ENCODE peak calls at places on chromosomes 2 and 18, in six cellular contexts. Z is K562, D is HepG2, N is H1, P is SK-N-SH, Q is GM12878. E is an unnamed sample.

GRCh38 chr2:182038579-182038978 is 52.9 kb downstream of the PPP1R1C start:
- DNase-seq in Q (no peak), N (no peak), Z (no peak), D (no peak), P (no peak), E (no peak)

GRCh38 chr18:44943201-44943881 is 262.7 kb downstream of the SETBP1 start:
- DNase-seq in Z (no peak), N (peak; percentile 39), D (no peak), Q (no peak), P (no peak), E (no peak)

GRCh38 chr18:22564036-22564435 is 146.3 kb upstream of the CTAGE1 start:
- DNase-seq in N (no peak), Q (no peak), Z (no peak), D (no peak), P (no peak), E (no peak)

GRCh38 chr2:238950551-238950950 is 102.7 kb downstream of the TWIST2 start:
- DNase-seq in Q (no peak), D (no peak), Z (no peak), N (no peak), P (no peak), E (no peak)

GRCh38 chr2:235358981-235359471 is 134.8 kb upstream of the AGAP1 start:
- DNase-seq in Q (no peak), P (no peak), D (no peak), Z (no peak), N (no peak), E (no peak)

GRCh38 chr2:106876699-106877098 is 9.3 kb downstream of the ST6GAL2 start:
- DNase-seq in Q (no peak), Z (no peak), P (no peak), N (no peak), D (no peak), E (no peak)

GRCh38 chr2:205527801-205528200 is 154.5 kb upstream of the NRP2 start:
- DNase-seq in Q (no peak), P (no peak), Z (no peak), N (no peak), D (no peak), E (no peak)

GRCh38 chr2:206993512-206993911 is 54.2 kb downstream of the CPO start:
- DNase-seq in P (no peak), Q (no peak), N (no peak), D (no peak), Z (no peak), E (no peak)

GRCh38 chr2:160752475-160753330 is 259.1 kb upstream of the RBMS1 start:
- DNase-seq in D (no peak), Z (no peak), P (no peak), Q (no peak), N (no peak), E (no peak)

GRCh38 chr2:949894-950626 is 589 bp upstream of the SNTG2 start:
- DNase-seq in P (peak; percentile 72), D (no peak), Z (no peak), Q (no peak), N (no peak), E (no peak)

GRCh38 chr18:80202264-80202998 is 44.9 kb downstream of the PARD6G start:
- DNase-seq in N (no peak), Z (no peak), D (no peak), P (no peak), Q (peak; percentile 75), E (no peak)

GRCh38 chr2:59899692-59900091 is 653.8 kb downstream of the BCL11A start:
- DNase-seq in N (no peak), D (no peak), P (no peak), Q (no peak), Z (no peak), E (no peak)

GRCh38 chr18:30970201-30970816 is 72.2 kb downstream of the DSC3 start:
- DNase-seq in P (no peak), Q (no peak), Z (no peak), D (peak; percentile 31), N (no peak), E (peak; percentile 28)
- TF ChIP-seq GABPA in P (no peak), Q (no peak), Z (no peak), D (no peak), N (no peak), E (no peak)

GRCh38 chr2:136216073-136216472 is 98.1 kb upstream of the CXCR4 start:
- DNase-seq in D (no peak), N (no peak), Z (no peak), P (no peak), Q (no peak), E (peak; percentile 87)
- TF ChIP-seq GABPA in D (no peak), N (no peak), Z (no peak), P (no peak), Q (no peak), E (no peak)

GRCh38 chr2:241063093-241063551 is 39.0 kb downstream of the MTERF4 start:
- DNase-seq in N (no peak), Q (no peak), Z (no peak), D (no peak), P (peak; percentile 24), E (no peak)

GRCh38 chr2:241064802-241065354 is 37.2 kb downstream of the MTERF4 start:
- DNase-seq in Q (no peak), P (no peak), D (no peak), N (no peak), Z (no peak), E (no peak)

GRCh38 chr2:241065355-241065803 is 36.7 kb downstream of the MTERF4 start:
- DNase-seq in Q (no peak), P (peak; percentile 24), N (no peak), Z (peak; percentile 27), D (no peak), E (no peak)

GRCh38 chr2:241063587-241063986 is 38.5 kb downstream of the MTERF4 start:
- DNase-seq in P (peak; percentile 56), D (no peak), Z (no peak), N (no peak), Q (no peak), E (no peak)

DNA sequence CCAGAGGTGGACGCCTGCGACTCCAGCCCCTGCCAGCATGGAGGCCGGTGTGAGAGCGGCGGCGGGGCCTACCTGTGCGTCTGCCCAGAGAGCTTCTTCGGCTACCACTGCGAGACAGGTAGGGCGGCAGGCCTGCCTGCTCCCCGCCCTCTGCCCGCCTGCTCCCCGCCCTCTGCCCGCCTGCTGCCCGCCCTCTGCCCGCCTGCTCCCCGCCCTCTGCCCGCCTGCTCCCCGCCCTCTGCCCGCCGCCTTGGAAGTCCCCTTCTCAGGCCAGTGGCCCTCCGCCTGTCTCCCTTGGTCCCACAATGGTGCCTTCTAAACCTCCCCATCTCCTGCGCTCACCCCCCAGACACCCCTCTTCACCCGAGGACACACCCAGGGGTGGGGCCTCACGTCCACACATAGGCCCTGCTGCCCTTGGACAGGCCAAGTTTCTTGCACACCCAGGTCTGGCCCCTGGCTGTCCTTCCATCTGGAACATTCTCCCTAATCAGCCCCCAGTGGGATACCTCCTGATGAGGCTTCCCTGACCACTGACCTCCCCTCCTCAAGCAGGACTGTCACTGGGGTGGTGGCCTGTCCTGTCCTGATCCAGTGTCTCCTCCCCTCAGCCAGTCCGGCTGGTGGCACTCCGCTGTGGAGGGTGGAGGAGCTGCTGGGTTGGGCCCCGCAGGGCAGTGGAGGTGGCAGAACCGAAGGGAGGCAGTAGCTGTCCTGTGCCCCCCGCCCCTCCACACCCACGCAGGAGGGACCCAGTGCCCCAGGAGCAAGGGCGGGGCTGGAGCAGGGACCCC is 37.9 kb downstream of the MTERF4 start:
- DNase-seq in P (peak; percentile 64), N (no peak), Z (no peak), D (no peak), Q (no peak), E (no peak)
- TF ChIP-seq GABPA in P (no peak), N (no peak), Z (no peak), D (no peak), Q (no peak), E (no peak)

DNA sequence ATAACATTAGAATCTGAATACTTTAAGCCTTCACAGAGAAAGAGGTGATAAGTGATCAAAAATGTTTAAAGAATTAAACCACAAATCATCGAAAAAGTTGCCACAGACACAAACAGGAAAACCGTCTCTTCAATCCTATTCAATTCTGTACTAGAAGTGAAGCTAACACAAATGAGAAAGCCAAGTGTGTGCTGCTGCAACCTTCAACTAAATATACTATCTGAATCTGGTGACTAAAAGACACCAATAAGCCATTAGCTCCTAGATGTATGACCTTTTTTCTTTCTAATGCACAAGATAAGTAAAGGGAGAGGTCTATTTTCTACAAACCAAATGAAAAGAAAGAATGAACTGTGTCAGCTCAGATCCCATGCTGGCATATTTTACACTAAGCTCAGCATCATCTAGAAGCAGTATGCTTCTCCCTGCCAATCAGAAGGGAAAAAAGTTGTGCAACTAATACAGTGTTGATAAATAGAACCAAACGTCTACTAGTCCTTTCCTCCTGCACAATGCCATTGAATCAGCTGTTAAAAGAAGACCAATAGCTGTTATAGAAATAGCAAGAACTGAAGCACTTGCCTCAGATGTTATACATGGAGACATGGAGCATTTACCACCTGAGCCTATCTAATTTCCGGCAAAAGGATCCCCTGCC is 285.7 kb downstream of the ZEB2 start:
- DNase-seq in N (no peak), Z (no peak), P (no peak), Q (no peak), D (no peak), E (no peak)
- TF ChIP-seq GABPA in N (no peak), Z (no peak), P (no peak), Q (no peak), D (no peak), E (no peak)

GRCh38 chr2:171260471-171261424 is 100.1 kb upstream of the TLK1 start:
- DNase-seq in P (no peak), Q (peak; percentile 55), D (peak; percentile 32), N (peak; percentile 53), Z (no peak), E (no peak)

GRCh38 chr2:171271380-171271779 is 110.7 kb upstream of the TLK1 start:
- DNase-seq in P (no peak), Z (no peak), N (no peak), D (no peak), Q (no peak), E (no peak)

GRCh38 chr2:171272039-171272438 is 111.3 kb upstream of the TLK1 start:
- DNase-seq in D (peak; percentile 88), P (no peak), N (peak; percentile 9), Z (no peak), Q (no peak), E (no peak)

GRCh38 chr2:171268230-171268629 is 107.5 kb upstream of the TLK1 start:
- DNase-seq in D (no peak), P (no peak), N (no peak), Z (no peak), Q (no peak), E (no peak)

GRCh38 chr2:171266102-171266501 is 105.4 kb upstream of the TLK1 start:
- DNase-seq in Q (no peak), N (no peak), Z (no peak), P (no peak), D (no peak), E (no peak)
- TF ChIP-seq GABPA in Q (no peak), N (no peak), Z (no peak), P (no peak), D (no peak), E (no peak)

DNA sequence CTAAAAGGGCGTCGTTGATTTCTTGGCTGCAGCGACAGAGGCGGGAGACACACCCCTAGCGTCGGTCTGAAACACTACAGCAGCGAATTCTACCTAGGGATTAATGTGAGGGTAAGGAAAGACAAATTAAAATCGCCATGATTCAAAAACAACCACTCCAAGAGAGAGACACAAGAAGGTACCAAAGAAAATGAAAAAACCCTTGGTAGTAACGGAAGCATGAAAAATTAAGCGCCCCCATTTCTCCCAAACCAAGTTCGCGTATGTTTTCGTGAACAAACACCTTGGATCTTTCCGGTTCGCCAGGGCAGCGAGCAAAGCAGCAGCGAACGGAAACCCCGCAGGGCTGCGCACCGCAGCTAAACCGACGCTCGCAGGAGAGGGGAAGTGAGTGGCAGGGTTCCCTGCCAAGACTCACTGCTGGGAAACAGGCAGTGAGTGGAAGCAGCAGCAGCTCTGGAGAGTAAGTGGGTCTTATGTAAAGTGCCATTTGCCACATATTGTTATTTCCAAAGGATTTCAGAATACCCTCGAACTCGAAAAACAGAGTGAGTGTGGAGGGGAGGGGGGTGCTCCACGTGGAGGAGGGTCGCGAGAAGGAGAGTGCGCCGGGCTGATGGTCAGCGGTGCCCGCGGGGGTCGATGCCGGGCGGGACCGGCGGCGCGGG is 1.0 kb downstream of the PPP3R1 start:
- DNase-seq in Q (peak; percentile 64), P (peak; percentile 65), N (peak; percentile 25), Z (peak; percentile 61), D (peak; percentile 84), E (no peak)
- TF ChIP-seq GABPA in Q (no peak), P (no peak), N (no peak), Z (peak; percentile 34), D (no peak), E (peak; percentile 44)

E was measured in HL-60.